ENCODE peak calls at places on chromosome 22, in ten cellular contexts. K is cardiac muscle cell; V is CD4-positive, CD25-positive, alpha-beta regulatory T cell; W is activated CD8-positive, alpha-beta memory T cell treated with anti-CD3 and anti-CD28 coated beads for 4 hours; R is germinal center; S is activated T-cell treated with anti-CD3 and anti-CD28 coated beads, Interleukin-2, amount 50 U/mL, for 72 hours; Z is neuronal stem cell; X is stimulated activated CD8-positive, alpha-beta memory T cell treated with anti-CD3 and anti-CD28 coated beads, Interleukin-15, amount 100 ng/mL, for 4 hours; M is SK-N-SH; E is mesenchymal stem cell. C is an unnamed sample.
A peak's percentile ranks its signal among the peaks of the same experiment; 100 is the strongest.

GRCh38 chr22:26008587-26008986 is 160.7 kb upstream of the SEZ6L start:
- DNase-seq in K (no peak), V (no peak), W (no peak), R (no peak), S (no peak), Z (no peak), X (no peak), M (no peak), E (no peak), C (no peak)

GRCh38 chr22:40525250-40525884 is 111.2 kb downstream of the MRTFA start:
- DNase-seq in K (peak; percentile 39), V (peak; percentile 52), W (peak; percentile 32), R (no peak), S (peak; percentile 75), Z (no peak), X (no peak), M (no peak), E (peak; percentile 45), C (peak; percentile 65)

GRCh38 chr22:43002198-43002577 is 12.8 kb downstream of the PACSIN2 start:
- DNase-seq in K (no peak), V (no peak), W (no peak), R (no peak), S (no peak), Z (no peak), X (no peak), M (no peak), E (peak; percentile 80), C (peak; percentile 72)

GRCh38 chr22:37496651-37497599 is 10.7 kb upstream of the MFNG start:
- DNase-seq in K (no peak), V (no peak), W (no peak), R (no peak), S (no peak), Z (no peak), X (no peak), M (peak; percentile 50), E (peak; percentile 76), C (peak; percentile 70)

GRCh38 chr22:46738642-46738960 is 549 bp upstream of the CERK start:
- DNase-seq in K (no peak), V (no peak), W (no peak), R (no peak), S (no peak), Z (no peak), X (no peak), M (no peak), E (no peak), C (no peak)

GRCh38 chr22:40477683-40478348 is 107.4 kb downstream of the SGSM3 start:
- DNase-seq in K (no peak), V (no peak), W (no peak), R (no peak), S (no peak), Z (no peak), X (no peak), M (no peak), E (no peak), C (no peak)

GRCh38 chr22:32880531-32880905 is 79.0 kb downstream of the TIMP3 start:
- DNase-seq in K (no peak), V (no peak), W (no peak), R (no peak), S (no peak), Z (no peak), X (no peak), M (no peak), E (no peak), C (no peak)

GRCh38 chr22:45502215-45503070 is at the start of gene FBLN1:
- DNase-seq in K (peak; percentile 91), V (no peak), W (no peak), R (no peak), S (peak; percentile 21), Z (peak; percentile 85), X (no peak), M (peak; percentile 97), E (peak; percentile 56), C (no peak)

GRCh38 chr22:46087816-46088277 is 62.5 kb upstream of the PPARA start:
- DNase-seq in K (no peak), V (no peak), W (no peak), R (no peak), S (no peak), Z (no peak), X (no peak), M (peak; percentile 94), E (peak; percentile 22), C (peak; percentile 85)

GRCh38 chr22:48940988-48941902 is 886.4 kb downstream of the BRD1 start:
- DNase-seq in K (no peak), V (no peak), W (no peak), R (no peak), S (no peak), Z (no peak), X (no peak), M (no peak), E (no peak), C (no peak)

GRCh38 chr22:47391169-47392053 is 629.0 kb downstream of the TBC1D22A start:
- DNase-seq in K (no peak), V (no peak), W (no peak), R (no peak), S (no peak), Z (no peak), X (no peak), M (no peak), E (no peak), C (no peak)

GRCh38 chr22:40044870-40045834 is 50.4 kb downstream of the FAM83F start:
- DNase-seq in K (peak; percentile 79), V (peak; percentile 74), W (peak; percentile 53), R (peak; percentile 81), S (peak; percentile 82), Z (peak; percentile 43), X (peak; percentile 62), M (peak; percentile 68), E (peak; percentile 49), C (peak; percentile 47)

GRCh38 chr22:49747130-49747529 is 80.5 kb downstream of the BRD1 start:
- DNase-seq in K (no peak), V (no peak), W (no peak), R (no peak), S (no peak), Z (no peak), X (no peak), M (no peak), E (no peak), C (no peak)

GRCh38 chr22:46047841-46048595 is 71.1 kb upstream of the WNT7B start:
- DNase-seq in K (no peak), V (no peak), W (no peak), R (no peak), S (no peak), Z (no peak), X (no peak), M (no peak), E (no peak), C (no peak)

GRCh38 chr22:29628982-29629381 is 25.5 kb downstream of the NF2 start:
- DNase-seq in K (no peak), V (no peak), W (no peak), R (no peak), S (no peak), Z (no peak), X (no peak), M (no peak), E (no peak), C (no peak)

GRCh38 chr22:30885591-30885990 is 83.0 kb downstream of the MORC2 start:
- DNase-seq in K (no peak), V (no peak), W (no peak), R (no peak), S (no peak), Z (no peak), X (no peak), M (no peak), E (no peak), C (no peak)

C was measured in endothelial cell of umbilical vein.